ENCODE peak calls at places on chromosomes 16 and 17, in ten cellular contexts. Q, S, R, Z, X, F, M, U, A and L are unnamed samples.

GRCh38 chr17:81427446-81428120 is 32.3 kb downstream of the BAHCC1 start:
- DNase-seq in Q (no peak), S (no peak), R (no peak), Z (peak), X (no peak), F (no peak), M (no peak), U (no peak), A (no peak), L (peak)

GRCh38 chr17:28317965-28318758 is 838 bp upstream of the TMEM97 start:
- DNase-seq in Q (no peak), S (no peak), R (no peak), Z (no peak), X (no peak), F (no peak), M (no peak), U (no peak), A (no peak), L (no peak)

GRCh38 chr16:51133691-51134090 is 17.4 kb downstream of the SALL1 start:
- DNase-seq in Q (no peak), S (no peak), R (no peak), Z (no peak), X (no peak), F (no peak), M (no peak), U (no peak), A (no peak), L (no peak)

GRCh38 chr17:16922386-16923096 is 49.4 kb downstream of the TNFRSF13B start:
- DNase-seq in Q (peak), S (peak), R (no peak), Z (no peak), X (no peak), F (no peak), M (peak), U (no peak), A (no peak), L (no peak)

GRCh38 chr17:1882836-1883235 is 53.0 kb downstream of the RPA1 start:
- DNase-seq in Q (peak), S (peak), R (peak), Z (no peak), X (no peak), F (peak), M (peak), U (no peak), A (no peak), L (no peak)

GRCh38 chr16:73019456-73020362 is 28.2 kb downstream of the ZFHX3 start:
- DNase-seq in Q (peak), S (peak), R (no peak), Z (no peak), X (no peak), F (no peak), M (peak), U (no peak), A (peak), L (no peak)

GRCh38 chr17:19380551-19381284 is 2.4 kb downstream of the MAPK7 start:
- DNase-seq in Q (no peak), S (no peak), R (no peak), Z (no peak), X (no peak), F (no peak), M (no peak), U (no peak), A (no peak), L (no peak)

GRCh38 chr17:61251939-61252865 is 147.4 kb upstream of the TBX2 start:
- DNase-seq in Q (no peak), S (peak), R (peak), Z (peak), X (no peak), F (no peak), M (peak), U (no peak), A (peak), L (peak)

GRCh38 chr17:77901476-77901875 is 57.0 kb upstream of the TNRC6C start:
- DNase-seq in Q (no peak), S (no peak), R (no peak), Z (no peak), X (no peak), F (no peak), M (no peak), U (no peak), A (no peak), L (no peak)

GRCh38 chr17:78416791-78417530 is 38.5 kb downstream of the PGS1 start:
- DNase-seq in Q (no peak), S (no peak), R (no peak), Z (no peak), X (no peak), F (no peak), M (no peak), U (no peak), A (no peak), L (no peak)

GRCh38 chr16:77788196-77789084 is at the start of gene VAT1L:
- DNase-seq in Q (peak), S (peak), R (peak), Z (peak), X (no peak), F (no peak), M (peak), U (peak), A (peak), L (peak)

GRCh38 chr16:11356573-11357331 is 11.5 kb downstream of the RMI2 start:
- DNase-seq in Q (peak), S (peak), R (peak), Z (peak), X (peak), F (peak), M (peak), U (no peak), A (peak), L (peak)